ENCODE peak calls at places on chromosomes 7 and 10, in nine cellular contexts. One of them, this sample, is unnamed.

GRCh38 chr7:17623546-17624185 is 316.6 kb downstream of the SNX13 start:
- DNase-seq in activated CD4-positive, alpha-beta T cell treated with anti-CD3 and anti-CD28 coated beads, Interleukin-2, amount 10 ng/mL, durations not matched to agents 7 days and 5 days: no peak
- DNase-seq in NCI-H1092: no peak
- DNase-seq in HEK293T: no peak
- DNase-seq in MCF 10A: no peak
- DNase-seq in amygdala: no peak
- DNase-seq in T-helper 2 cell: no peak
- DNase-seq in NCI-H1436 treated with DMSO at 0.1 percent for 48 hours: no peak
- DNase-seq in fibroblast of the aortic adventitia: peak; percentile 87
- DNase-seq in this sample: no peak

GRCh38 chr7:68684246-68684850 is 913.9 kb upstream of the AUTS2 start:
- DNase-seq in activated CD4-positive, alpha-beta T cell treated with anti-CD3 and anti-CD28 coated beads, Interleukin-2, amount 10 ng/mL, durations not matched to agents 7 days and 5 days: no peak
- DNase-seq in NCI-H1092: peak; percentile 79
- DNase-seq in HEK293T: no peak
- DNase-seq in MCF 10A: no peak
- DNase-seq in amygdala: no peak
- DNase-seq in T-helper 2 cell: no peak
- DNase-seq in NCI-H1436 treated with DMSO at 0.1 percent for 48 hours: peak; percentile 52
- DNase-seq in fibroblast of the aortic adventitia: peak; percentile 29
- DNase-seq in this sample: no peak

GRCh38 chr10:90604636-90605035 is 253.2 kb downstream of the HTR7 start:
- DNase-seq in activated CD4-positive, alpha-beta T cell treated with anti-CD3 and anti-CD28 coated beads, Interleukin-2, amount 10 ng/mL, durations not matched to agents 7 days and 5 days: no peak
- DNase-seq in NCI-H1092: no peak
- DNase-seq in HEK293T: no peak
- DNase-seq in MCF 10A: no peak
- DNase-seq in amygdala: no peak
- DNase-seq in T-helper 2 cell: no peak
- DNase-seq in NCI-H1436 treated with DMSO at 0.1 percent for 48 hours: no peak
- DNase-seq in fibroblast of the aortic adventitia: no peak
- DNase-seq in this sample: no peak

GRCh38 chr10:27661511-27662286 is 83.9 kb downstream of the MKX start:
- DNase-seq in activated CD4-positive, alpha-beta T cell treated with anti-CD3 and anti-CD28 coated beads, Interleukin-2, amount 10 ng/mL, durations not matched to agents 7 days and 5 days: no peak
- DNase-seq in NCI-H1092: no peak
- DNase-seq in HEK293T: peak; percentile 12
- DNase-seq in MCF 10A: peak; percentile 16
- DNase-seq in amygdala: no peak
- DNase-seq in T-helper 2 cell: no peak
- DNase-seq in NCI-H1436 treated with DMSO at 0.1 percent for 48 hours: no peak
- DNase-seq in fibroblast of the aortic adventitia: no peak
- DNase-seq in this sample: no peak

GRCh38 chr10:34094146-34094696 is 720.9 kb downstream of the PARD3 start:
- DNase-seq in activated CD4-positive, alpha-beta T cell treated with anti-CD3 and anti-CD28 coated beads, Interleukin-2, amount 10 ng/mL, durations not matched to agents 7 days and 5 days: no peak
- DNase-seq in NCI-H1092: no peak
- DNase-seq in HEK293T: no peak
- DNase-seq in MCF 10A: no peak
- DNase-seq in amygdala: no peak
- DNase-seq in T-helper 2 cell: no peak
- DNase-seq in NCI-H1436 treated with DMSO at 0.1 percent for 48 hours: no peak
- DNase-seq in fibroblast of the aortic adventitia: no peak
- DNase-seq in this sample: no peak

GRCh38 chr7:82598958-82599357 is 155.4 kb upstream of the CACNA2D1 start:
- DNase-seq in activated CD4-positive, alpha-beta T cell treated with anti-CD3 and anti-CD28 coated beads, Interleukin-2, amount 10 ng/mL, durations not matched to agents 7 days and 5 days: no peak
- DNase-seq in NCI-H1092: no peak
- DNase-seq in HEK293T: no peak
- DNase-seq in MCF 10A: no peak
- DNase-seq in amygdala: no peak
- DNase-seq in T-helper 2 cell: no peak
- DNase-seq in NCI-H1436 treated with DMSO at 0.1 percent for 48 hours: no peak
- DNase-seq in fibroblast of the aortic adventitia: peak; percentile 57
- DNase-seq in this sample: no peak

GRCh38 chr10:80496555-80497172 is 41.0 kb upstream of the SH2D4B start:
- DNase-seq in activated CD4-positive, alpha-beta T cell treated with anti-CD3 and anti-CD28 coated beads, Interleukin-2, amount 10 ng/mL, durations not matched to agents 7 days and 5 days: no peak
- DNase-seq in NCI-H1092: no peak
- DNase-seq in HEK293T: no peak
- DNase-seq in MCF 10A: no peak
- DNase-seq in amygdala: no peak
- DNase-seq in T-helper 2 cell: no peak
- DNase-seq in NCI-H1436 treated with DMSO at 0.1 percent for 48 hours: no peak
- DNase-seq in fibroblast of the aortic adventitia: no peak
- DNase-seq in this sample: no peak

GRCh38 chr7:142871260-142872105 is 14.1 kb downstream of the TRPV6 start:
- DNase-seq in activated CD4-positive, alpha-beta T cell treated with anti-CD3 and anti-CD28 coated beads, Interleukin-2, amount 10 ng/mL, durations not matched to agents 7 days and 5 days: no peak
- DNase-seq in NCI-H1092: no peak
- DNase-seq in HEK293T: no peak
- DNase-seq in MCF 10A: no peak
- DNase-seq in amygdala: no peak
- DNase-seq in T-helper 2 cell: no peak
- DNase-seq in NCI-H1436 treated with DMSO at 0.1 percent for 48 hours: no peak
- DNase-seq in fibroblast of the aortic adventitia: no peak
- DNase-seq in this sample: no peak

GRCh38 chr10:12045610-12046009 is 3.0 kb upstream of the UPF2 start:
- DNase-seq in activated CD4-positive, alpha-beta T cell treated with anti-CD3 and anti-CD28 coated beads, Interleukin-2, amount 10 ng/mL, durations not matched to agents 7 days and 5 days: no peak
- DNase-seq in NCI-H1092: no peak
- DNase-seq in HEK293T: no peak
- DNase-seq in MCF 10A: no peak
- DNase-seq in amygdala: no peak
- DNase-seq in T-helper 2 cell: no peak
- DNase-seq in NCI-H1436 treated with DMSO at 0.1 percent for 48 hours: no peak
- DNase-seq in fibroblast of the aortic adventitia: no peak
- DNase-seq in this sample: no peak

GRCh38 chr7:47594406-47594805 is 12.5 kb upstream of the TNS3 start:
- DNase-seq in activated CD4-positive, alpha-beta T cell treated with anti-CD3 and anti-CD28 coated beads, Interleukin-2, amount 10 ng/mL, durations not matched to agents 7 days and 5 days: no peak
- DNase-seq in NCI-H1092: no peak
- DNase-seq in HEK293T: no peak
- DNase-seq in MCF 10A: no peak
- DNase-seq in amygdala: no peak
- DNase-seq in T-helper 2 cell: no peak
- DNase-seq in NCI-H1436 treated with DMSO at 0.1 percent for 48 hours: no peak
- DNase-seq in fibroblast of the aortic adventitia: no peak
- DNase-seq in this sample: no peak

GRCh38 chr7:158432369-158433270 is 155.0 kb downstream of the PTPRN2 start:
- DNase-seq in activated CD4-positive, alpha-beta T cell treated with anti-CD3 and anti-CD28 coated beads, Interleukin-2, amount 10 ng/mL, durations not matched to agents 7 days and 5 days: no peak
- DNase-seq in NCI-H1092: peak; percentile 85
- DNase-seq in HEK293T: no peak
- DNase-seq in MCF 10A: peak; percentile 98
- DNase-seq in amygdala: no peak
- DNase-seq in T-helper 2 cell: no peak
- DNase-seq in NCI-H1436 treated with DMSO at 0.1 percent for 48 hours: no peak
- DNase-seq in fibroblast of the aortic adventitia: no peak
- DNase-seq in this sample: no peak

GRCh38 chr7:38185938-38186337 is 7.9 kb downstream of the STARD3NL start:
- DNase-seq in activated CD4-positive, alpha-beta T cell treated with anti-CD3 and anti-CD28 coated beads, Interleukin-2, amount 10 ng/mL, durations not matched to agents 7 days and 5 days: no peak
- DNase-seq in NCI-H1092: no peak
- DNase-seq in HEK293T: no peak
- DNase-seq in MCF 10A: no peak
- DNase-seq in amygdala: no peak
- DNase-seq in T-helper 2 cell: no peak
- DNase-seq in NCI-H1436 treated with DMSO at 0.1 percent for 48 hours: no peak
- DNase-seq in fibroblast of the aortic adventitia: no peak
- DNase-seq in this sample: no peak

GRCh38 chr7:84675633-84676034 is 481.0 kb upstream of the SEMA3A start:
- DNase-seq in activated CD4-positive, alpha-beta T cell treated with anti-CD3 and anti-CD28 coated beads, Interleukin-2, amount 10 ng/mL, durations not matched to agents 7 days and 5 days: no peak
- DNase-seq in NCI-H1092: no peak
- DNase-seq in HEK293T: peak; percentile 5
- DNase-seq in MCF 10A: peak; percentile 77
- DNase-seq in amygdala: no peak
- DNase-seq in T-helper 2 cell: no peak
- DNase-seq in NCI-H1436 treated with DMSO at 0.1 percent for 48 hours: no peak
- DNase-seq in fibroblast of the aortic adventitia: no peak
- DNase-seq in this sample: no peak

GRCh38 chr10:132230557-132231210 is 43.9 kb downstream of the DPYSL4 start:
- DNase-seq in activated CD4-positive, alpha-beta T cell treated with anti-CD3 and anti-CD28 coated beads, Interleukin-2, amount 10 ng/mL, durations not matched to agents 7 days and 5 days: no peak
- DNase-seq in NCI-H1092: no peak
- DNase-seq in HEK293T: no peak
- DNase-seq in MCF 10A: no peak
- DNase-seq in amygdala: no peak
- DNase-seq in T-helper 2 cell: no peak
- DNase-seq in NCI-H1436 treated with DMSO at 0.1 percent for 48 hours: no peak
- DNase-seq in fibroblast of the aortic adventitia: no peak
- DNase-seq in this sample: no peak

GRCh38 chr7:156545989-156546388 is 94.6 kb upstream of the RNF32 start:
- DNase-seq in activated CD4-positive, alpha-beta T cell treated with anti-CD3 and anti-CD28 coated beads, Interleukin-2, amount 10 ng/mL, durations not matched to agents 7 days and 5 days: no peak
- DNase-seq in NCI-H1092: no peak
- DNase-seq in HEK293T: no peak
- DNase-seq in MCF 10A: no peak
- DNase-seq in amygdala: no peak
- DNase-seq in T-helper 2 cell: no peak
- DNase-seq in NCI-H1436 treated with DMSO at 0.1 percent for 48 hours: no peak
- DNase-seq in fibroblast of the aortic adventitia: no peak
- DNase-seq in this sample: no peak

GRCh38 chr10:128527730-128528129 is 401.5 kb upstream of the MKI67 start:
- DNase-seq in activated CD4-positive, alpha-beta T cell treated with anti-CD3 and anti-CD28 coated beads, Interleukin-2, amount 10 ng/mL, durations not matched to agents 7 days and 5 days: no peak
- DNase-seq in NCI-H1092: no peak
- DNase-seq in HEK293T: no peak
- DNase-seq in MCF 10A: no peak
- DNase-seq in amygdala: no peak
- DNase-seq in T-helper 2 cell: no peak
- DNase-seq in NCI-H1436 treated with DMSO at 0.1 percent for 48 hours: no peak
- DNase-seq in fibroblast of the aortic adventitia: no peak
- DNase-seq in this sample: no peak

GRCh38 chr10:62471718-62472117 is 97.5 kb downstream of the ZNF365 start:
- DNase-seq in activated CD4-positive, alpha-beta T cell treated with anti-CD3 and anti-CD28 coated beads, Interleukin-2, amount 10 ng/mL, durations not matched to agents 7 days and 5 days: no peak
- DNase-seq in NCI-H1092: no peak
- DNase-seq in HEK293T: no peak
- DNase-seq in MCF 10A: no peak
- DNase-seq in amygdala: no peak
- DNase-seq in T-helper 2 cell: no peak
- DNase-seq in NCI-H1436 treated with DMSO at 0.1 percent for 48 hours: no peak
- DNase-seq in fibroblast of the aortic adventitia: no peak
- DNase-seq in this sample: no peak

GRCh38 chr7:44147026-44147881 is 6.1 kb upstream of the MYL7 start:
- DNase-seq in activated CD4-positive, alpha-beta T cell treated with anti-CD3 and anti-CD28 coated beads, Interleukin-2, amount 10 ng/mL, durations not matched to agents 7 days and 5 days: no peak
- DNase-seq in NCI-H1092: no peak
- DNase-seq in HEK293T: no peak
- DNase-seq in MCF 10A: no peak
- DNase-seq in amygdala: no peak
- DNase-seq in T-helper 2 cell: no peak
- DNase-seq in NCI-H1436 treated with DMSO at 0.1 percent for 48 hours: no peak
- DNase-seq in fibroblast of the aortic adventitia: no peak
- DNase-seq in this sample: no peak

GRCh38 chr7:131194070-131194865 is 133.4 kb upstream of the MKLN1 start:
- DNase-seq in activated CD4-positive, alpha-beta T cell treated with anti-CD3 and anti-CD28 coated beads, Interleukin-2, amount 10 ng/mL, durations not matched to agents 7 days and 5 days: no peak
- DNase-seq in NCI-H1092: no peak
- DNase-seq in HEK293T: no peak
- DNase-seq in MCF 10A: peak; percentile 66
- DNase-seq in amygdala: no peak
- DNase-seq in T-helper 2 cell: no peak
- DNase-seq in NCI-H1436 treated with DMSO at 0.1 percent for 48 hours: no peak
- DNase-seq in fibroblast of the aortic adventitia: peak; percentile 13
- DNase-seq in this sample: no peak

GRCh38 chr10:89129850-89130396 is 77.2 kb downstream of the CH25H start:
- DNase-seq in activated CD4-positive, alpha-beta T cell treated with anti-CD3 and anti-CD28 coated beads, Interleukin-2, amount 10 ng/mL, durations not matched to agents 7 days and 5 days: no peak
- DNase-seq in NCI-H1092: no peak
- DNase-seq in HEK293T: no peak
- DNase-seq in MCF 10A: peak; percentile 89
- DNase-seq in amygdala: peak; percentile 2
- DNase-seq in T-helper 2 cell: no peak
- DNase-seq in NCI-H1436 treated with DMSO at 0.1 percent for 48 hours: no peak
- DNase-seq in fibroblast of the aortic adventitia: peak; percentile 91
- DNase-seq in this sample: no peak

GRCh38 chr7:94907420-94908203 is at the start of gene PPP1R9A:
- DNase-seq in activated CD4-positive, alpha-beta T cell treated with anti-CD3 and anti-CD28 coated beads, Interleukin-2, amount 10 ng/mL, durations not matched to agents 7 days and 5 days: no peak
- DNase-seq in NCI-H1092: peak; percentile 57
- DNase-seq in HEK293T: peak; percentile 64
- DNase-seq in MCF 10A: peak; percentile 39
- DNase-seq in amygdala: peak; percentile 52
- DNase-seq in T-helper 2 cell: no peak
- DNase-seq in NCI-H1436 treated with DMSO at 0.1 percent for 48 hours: peak; percentile 6
- DNase-seq in fibroblast of the aortic adventitia: no peak
- DNase-seq in this sample: peak; percentile 29

GRCh38 chr7:44276571-44277101 is 48.8 kb downstream of the CAMK2B start:
- DNase-seq in activated CD4-positive, alpha-beta T cell treated with anti-CD3 and anti-CD28 coated beads, Interleukin-2, amount 10 ng/mL, durations not matched to agents 7 days and 5 days: no peak
- DNase-seq in NCI-H1092: no peak
- DNase-seq in HEK293T: no peak
- DNase-seq in MCF 10A: no peak
- DNase-seq in amygdala: no peak
- DNase-seq in T-helper 2 cell: no peak
- DNase-seq in NCI-H1436 treated with DMSO at 0.1 percent for 48 hours: no peak
- DNase-seq in fibroblast of the aortic adventitia: no peak
- DNase-seq in this sample: no peak

GRCh38 chr7:2451171-2452073 is 24.8 kb downstream of the GRIFIN start:
- DNase-seq in activated CD4-positive, alpha-beta T cell treated with anti-CD3 and anti-CD28 coated beads, Interleukin-2, amount 10 ng/mL, durations not matched to agents 7 days and 5 days: peak; percentile 73
- DNase-seq in NCI-H1092: peak; percentile 70
- DNase-seq in HEK293T: peak; percentile 84
- DNase-seq in MCF 10A: peak; percentile 75
- DNase-seq in amygdala: peak; percentile 73
- DNase-seq in T-helper 2 cell: peak; percentile 72
- DNase-seq in NCI-H1436 treated with DMSO at 0.1 percent for 48 hours: no peak
- DNase-seq in fibroblast of the aortic adventitia: peak; percentile 69
- DNase-seq in this sample: peak; percentile 64

GRCh38 chr7:81676105-81676811 is 93.6 kb downstream of the HGF start:
- DNase-seq in activated CD4-positive, alpha-beta T cell treated with anti-CD3 and anti-CD28 coated beads, Interleukin-2, amount 10 ng/mL, durations not matched to agents 7 days and 5 days: no peak
- DNase-seq in NCI-H1092: no peak
- DNase-seq in HEK293T: no peak
- DNase-seq in MCF 10A: no peak
- DNase-seq in amygdala: no peak
- DNase-seq in T-helper 2 cell: no peak
- DNase-seq in NCI-H1436 treated with DMSO at 0.1 percent for 48 hours: no peak
- DNase-seq in fibroblast of the aortic adventitia: peak; percentile 37
- DNase-seq in this sample: peak; percentile 10

GRCh38 chr10:110989016-110989415 is 69.6 kb downstream of the SHOC2 start:
- DNase-seq in activated CD4-positive, alpha-beta T cell treated with anti-CD3 and anti-CD28 coated beads, Interleukin-2, amount 10 ng/mL, durations not matched to agents 7 days and 5 days: no peak
- DNase-seq in NCI-H1092: no peak
- DNase-seq in HEK293T: no peak
- DNase-seq in MCF 10A: peak; percentile 10
- DNase-seq in amygdala: no peak
- DNase-seq in T-helper 2 cell: no peak
- DNase-seq in NCI-H1436 treated with DMSO at 0.1 percent for 48 hours: no peak
- DNase-seq in fibroblast of the aortic adventitia: peak; percentile 26
- DNase-seq in this sample: no peak

This sample was measured in MM.1S.